ENCODE peak calls at places on chromosomes 2 and 18, in nine cellular contexts. Y, K, Z, O, Q, E, I, J and D are unnamed samples.

GRCh38 chr2:189203177-189203799 is 23.7 kb upstream of the COL5A2 start:
- DNase-seq in Y (no peak), K (no peak), Z (no peak), O (no peak), Q (no peak), E (no peak), I (no peak), J (no peak), D (no peak)

GRCh38 chr2:239768031-239768800 is 256.9 kb downstream of the NDUFA10 start:
- DNase-seq in Y (no peak), K (no peak), Z (no peak), O (no peak), Q (no peak), E (no peak), I (no peak), J (no peak), D (no peak)

GRCh38 chr18:57029761-57030160 is 117.1 kb upstream of the BOD1L2 start:
- DNase-seq in Y (no peak), K (peak; percentile 18), Z (no peak), O (no peak), Q (peak; percentile 77), E (peak; percentile 72), I (no peak), J (no peak), D (no peak)

GRCh38 chr18:9516437-9517064 is 41.2 kb downstream of the RALBP1 start:
- DNase-seq in Y (no peak), K (peak; percentile 59), Z (peak; percentile 42), O (peak; percentile 46), Q (peak; percentile 68), E (peak; percentile 69), I (no peak), J (no peak), D (peak; percentile 56)

GRCh38 chr18:8607776-8608682 is 1.2 kb upstream of the RAB12 start:
- DNase-seq in Y (no peak), K (no peak), Z (no peak), O (peak; percentile 41), Q (no peak), E (no peak), I (peak; percentile 30), J (no peak), D (no peak)

GRCh38 chr18:33010149-33010548 is 237.3 kb upstream of the KLHL14 start:
- DNase-seq in Y (no peak), K (no peak), Z (no peak), O (no peak), Q (no peak), E (peak; percentile 57), I (no peak), J (no peak), D (no peak)

GRCh38 chr2:218832520-218832919 is 917 bp upstream of the PRKAG3 start:
- DNase-seq in Y (no peak), K (peak; percentile 25), Z (no peak), O (no peak), Q (no peak), E (no peak), I (peak; percentile 79), J (no peak), D (no peak)

GRCh38 chr2:236879416-236879963 is 206.2 kb upstream of the COPS8 start:
- DNase-seq in Y (no peak), K (no peak), Z (no peak), O (no peak), Q (peak; percentile 40), E (no peak), I (no peak), J (no peak), D (no peak)

GRCh38 chr2:1736997-1737480 is 7.3 kb downstream of the PXDN start:
- DNase-seq in Y (no peak), K (peak; percentile 74), Z (no peak), O (no peak), Q (no peak), E (no peak), I (peak; percentile 55), J (no peak), D (no peak)

GRCh38 chr2:79750321-79750720 is 237.5 kb downstream of the CTNNA2 start:
- DNase-seq in Y (no peak), K (no peak), Z (peak; percentile 26), O (no peak), Q (no peak), E (no peak), I (no peak), J (no peak), D (no peak)

GRCh38 chr2:208042041-208042440 is 16.7 kb upstream of the PLEKHM3 start:
- DNase-seq in Y (no peak), K (peak; percentile 34), Z (peak; percentile 30), O (no peak), Q (no peak), E (no peak), I (no peak), J (no peak), D (no peak)

GRCh38 chr2:85243101-85244072 is 84.4 kb downstream of the TGOLN2 start:
- DNase-seq in Y (no peak), K (no peak), Z (no peak), O (no peak), Q (peak; percentile 76), E (peak; percentile 87), I (no peak), J (no peak), D (no peak)

GRCh38 chr2:156649596-156649995 is 213.4 kb downstream of the GPD2 start:
- DNase-seq in Y (no peak), K (no peak), Z (peak; percentile 19), O (no peak), Q (no peak), E (no peak), I (no peak), J (no peak), D (no peak)

GRCh38 chr2:134738150-134738865 is 19.5 kb upstream of the TMEM163 start:
- DNase-seq in Y (no peak), K (no peak), Z (no peak), O (no peak), Q (no peak), E (no peak), I (no peak), J (no peak), D (no peak)

GRCh38 chr2:196421880-196422279 is 217.6 kb upstream of the CCDC150 start:
- DNase-seq in Y (no peak), K (no peak), Z (no peak), O (no peak), Q (no peak), E (no peak), I (no peak), J (no peak), D (no peak)
- TF ChIP-seq CTCF in Y (no peak), K (no peak), Z (no peak), O (no peak), Q (no peak), E (no peak), I (no peak), J (no peak), D (no peak)

GRCh38 chr2:166418853-166419615 is 43.3 kb upstream of the SCN9A start:
- DNase-seq in Y (no peak), K (no peak), Z (no peak), O (no peak), Q (no peak), E (no peak), I (no peak), J (no peak), D (no peak)

GRCh38 chr2:166417669-166418068 is 41.9 kb upstream of the SCN9A start:
- DNase-seq in Y (no peak), K (peak; percentile 56), Z (peak; percentile 14), O (no peak), Q (peak; percentile 78), E (peak; percentile 53), I (no peak), J (no peak), D (no peak)

GRCh38 chr2:166424841-166425240 is 49.1 kb upstream of the SCN9A start:
- DNase-seq in Y (no peak), K (no peak), Z (no peak), O (no peak), Q (no peak), E (no peak), I (no peak), J (no peak), D (no peak)

GRCh38 chr2:166419616-166419934 is 43.8 kb upstream of the SCN9A start:
- DNase-seq in Y (no peak), K (peak; percentile 50), Z (peak; percentile 10), O (no peak), Q (peak; percentile 64), E (peak; percentile 56), I (no peak), J (no peak), D (no peak)
- TF ChIP-seq CTCF in Y (peak; percentile 36), K (peak; percentile 35), Z (peak; percentile 55), O (no peak), Q (peak; percentile 59), E (peak; percentile 60), I (peak; percentile 13), J (no peak), D (no peak)

GRCh38 chr2:3265471-3265870 is 112.1 kb downstream of the EIPR1 start:
- DNase-seq in Y (no peak), K (no peak), Z (no peak), O (no peak), Q (no peak), E (no peak), I (no peak), J (no peak), D (no peak)

GRCh38 chr2:3267869-3268704 is 109.5 kb downstream of the EIPR1 start:
- DNase-seq in Y (no peak), K (no peak), Z (no peak), O (no peak), Q (no peak), E (no peak), I (no peak), J (no peak), D (no peak)

GRCh38 chr2:3267549-3267867 is 110.1 kb downstream of the EIPR1 start:
- DNase-seq in Y (no peak), K (no peak), Z (no peak), O (no peak), Q (no peak), E (no peak), I (no peak), J (no peak), D (no peak)

GRCh38 chr2:3266727-3267548 is 110.7 kb downstream of the EIPR1 start:
- DNase-seq in Y (no peak), K (no peak), Z (no peak), O (no peak), Q (no peak), E (no peak), I (no peak), J (no peak), D (no peak)

GRCh38 chr2:3265981-3266726 is 111.5 kb downstream of the EIPR1 start:
- DNase-seq in Y (no peak), K (no peak), Z (no peak), O (no peak), Q (peak; percentile 85), E (peak; percentile 60), I (peak; percentile 26), J (no peak), D (no peak)
- TF ChIP-seq CTCF in Y (no peak), K (no peak), Z (no peak), O (no peak), Q (no peak), E (no peak), I (no peak), J (no peak), D (no peak)

DNA sequence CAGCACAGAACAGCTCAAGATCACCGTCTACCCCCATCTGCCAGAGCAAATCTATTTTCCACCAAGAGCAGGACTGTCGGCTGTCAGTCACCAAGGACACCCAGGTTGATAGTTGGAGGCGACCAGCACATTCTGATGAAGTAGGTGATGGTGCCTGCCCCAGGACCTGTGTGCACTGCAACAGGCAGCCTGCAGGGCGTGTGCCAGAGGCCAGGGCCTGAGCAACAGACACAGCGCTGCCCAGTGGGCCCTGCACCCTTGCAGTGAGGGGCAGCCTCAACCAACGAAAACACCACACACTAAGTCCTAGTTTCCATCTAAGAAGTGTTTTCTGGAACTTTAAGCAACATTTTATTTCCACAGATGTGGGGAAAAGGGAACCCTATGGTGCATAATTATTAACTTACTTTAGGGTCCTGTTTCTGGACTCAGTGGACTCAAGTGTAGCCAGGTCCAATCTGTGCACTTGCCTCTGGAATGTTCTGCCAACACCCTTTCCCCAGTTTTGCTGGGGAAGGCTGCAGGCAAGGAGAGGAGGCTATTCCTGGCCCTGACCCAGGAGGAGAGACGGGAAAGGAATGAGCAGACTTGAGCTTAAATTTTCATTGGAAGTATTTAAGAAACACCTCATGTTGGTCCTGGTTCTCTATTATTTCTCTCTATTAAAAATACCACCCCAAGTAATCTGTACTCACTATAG is 61.5 kb downstream of the ADNP2 start:
- DNase-seq in Y (no peak), K (no peak), Z (no peak), O (no peak), Q (no peak), E (no peak), I (no peak), J (no peak), D (no peak)
- TF ChIP-seq CTCF in Y (no peak), K (no peak), Z (no peak), O (no peak), Q (no peak), E (no peak), I (no peak), J (no peak), D (no peak)